ENCODE peak calls at places on chromosomes 3 and 15, in four cellular contexts. D is lung microvascular endothelial cell; L is stimulated activated CD8-positive, alpha-beta memory T cell treated with anti-CD3 and anti-CD28 coated beads, Interleukin-12 subunit alpha, Interleukin-12 subunit beta, amount 100 ng/mL, for 4 hours; C is dorsolateral prefrontal cortex. B is an unnamed sample.

GRCh38 chr3:172449468-172450149 is 1.4 kb upstream of the GHSR start:
- DNase-seq in D (peak), L (no peak), C (no peak), B (no peak)

GRCh38 chr15:52220251-52220650 is 29.1 kb upstream of the GNB5 start:
- DNase-seq in D (no peak), L (no peak), C (no peak), B (no peak)

GRCh38 chr3:107921083-107921482 is 169.7 kb downstream of the CD47 start:
- DNase-seq in D (no peak), L (no peak), C (no peak), B (no peak)

GRCh38 chr3:85960793-85961192 is 1002.0 kb downstream of the CADM2 start:
- DNase-seq in D (no peak), L (no peak), C (no peak), B (no peak)

GRCh38 chr3:183227586-183227985 is 25.5 kb upstream of the B3GNT5 start:
- DNase-seq in D (no peak), L (no peak), C (no peak), B (no peak)

GRCh38 chr15:42213481-42213880 is 5.4 kb upstream of the VPS39 start:
- DNase-seq in D (no peak), L (no peak), C (no peak), B (no peak)

GRCh38 chr15:70833897-70834765 is 19.8 kb downstream of the LARP6 start:
- DNase-seq in D (peak), L (no peak), C (no peak), B (no peak)

GRCh38 chr3:142087676-142088075 is 61.7 kb downstream of the TFDP2 start:
- DNase-seq in D (no peak), L (no peak), C (no peak), B (no peak)

GRCh38 chr3:159764211-159765024 is 224.2 kb upstream of the IL12A start:
- DNase-seq in D (peak), L (no peak), C (peak), B (peak)

GRCh38 chr15:58331562-58331902 is 100.3 kb upstream of the LIPC start:
- DNase-seq in D (no peak), L (no peak), C (no peak), B (no peak)

GRCh38 chr15:83559310-83559966 is 94.5 kb upstream of the ADAMTSL3 start:
- DNase-seq in D (peak), L (no peak), C (peak), B (peak)

GRCh38 chr15:98952381-98952803 is 55.2 kb downstream of the PGPEP1L start:
- DNase-seq in D (peak), L (no peak), C (no peak), B (no peak)